ENCODE peak calls at places on chromosomes 13 and 19, in nine cellular contexts. K, U, I, F, B, G, E, L and P are unnamed samples.

GRCh38 chr13:33676700-33677048 is 141.3 kb upstream of the RFC3 start:
- DNase-seq in K (peak), U (peak), I (peak), F (no peak), B (peak), G (peak), E (peak), L (peak), P (no peak)

GRCh38 chr19:6412111-6412999 is 12.3 kb downstream of the KHSRP start:
- DNase-seq in K (peak), U (no peak), I (peak), F (peak), B (peak), G (no peak), E (peak), L (peak), P (peak)

GRCh38 chr19:52945652-52946321 is 16.9 kb downstream of the ZNF816 start:
- DNase-seq in K (no peak), U (no peak), I (no peak), F (no peak), B (peak), G (no peak), E (no peak), L (no peak), P (no peak)

GRCh38 chr19:2680808-2681207 is 21.7 kb downstream of the GNG7 start:
- DNase-seq in K (no peak), U (no peak), I (no peak), F (no peak), B (no peak), G (no peak), E (no peak), L (peak), P (no peak)

GRCh38 chr13:99911069-99911964 is 60.2 kb downstream of the ZIC5 start:
- DNase-seq in K (peak), U (no peak), I (no peak), F (no peak), B (no peak), G (no peak), E (no peak), L (no peak), P (no peak)

GRCh38 chr13:25729201-25729600 is 322.6 kb downstream of the SHISA2 start:
- DNase-seq in K (no peak), U (no peak), I (no peak), F (no peak), B (no peak), G (no peak), E (no peak), L (no peak), P (no peak)

GRCh38 chr13:102273111-102273510 is 128.7 kb downstream of the FGF14 start:
- DNase-seq in K (no peak), U (no peak), I (no peak), F (no peak), B (no peak), G (no peak), E (no peak), L (no peak), P (no peak)

GRCh38 chr13:40503966-40504591 is 162.4 kb downstream of the FOXO1 start:
- DNase-seq in K (peak), U (no peak), I (no peak), F (no peak), B (no peak), G (no peak), E (no peak), L (no peak), P (no peak)

GRCh38 chr13:46035066-46035465 is 17.5 kb downstream of the ZC3H13 start:
- DNase-seq in K (no peak), U (no peak), I (no peak), F (no peak), B (no peak), G (no peak), E (no peak), L (no peak), P (no peak)

GRCh38 chr13:82636119-82636518 is 1246.2 kb downstream of the SLITRK1 start:
- DNase-seq in K (no peak), U (no peak), I (no peak), F (no peak), B (no peak), G (no peak), E (no peak), L (no peak), P (no peak)

GRCh38 chr19:32819415-32820400 is 49.9 kb downstream of the SLC7A9 start:
- DNase-seq in K (no peak), U (no peak), I (no peak), F (no peak), B (peak), G (no peak), E (no peak), L (no peak), P (no peak)

GRCh38 chr19:41366089-41366488 is 2.1 kb upstream of the B9D2 start:
- DNase-seq in K (peak), U (no peak), I (no peak), F (peak), B (no peak), G (no peak), E (no peak), L (no peak), P (no peak)

GRCh38 chr13:73870036-73870741 is 264.0 kb downstream of the KLF12 start:
- DNase-seq in K (no peak), U (no peak), I (no peak), F (no peak), B (no peak), G (no peak), E (no peak), L (no peak), P (no peak)

GRCh38 chr13:110023729-110024645 is 237.6 kb upstream of the IRS2 start:
- DNase-seq in K (no peak), U (no peak), I (no peak), F (no peak), B (peak), G (peak), E (peak), L (no peak), P (peak)

GRCh38 chr19:28393574-28394336 is 819.2 kb downstream of the UQCRFS1 start:
- DNase-seq in K (peak), U (no peak), I (no peak), F (no peak), B (no peak), G (no peak), E (no peak), L (no peak), P (no peak)

GRCh38 chr13:102651392-102651791 is 43.5 kb downstream of the METTL21C start:
- DNase-seq in K (no peak), U (no peak), I (no peak), F (no peak), B (no peak), G (no peak), E (no peak), L (no peak), P (no peak)

GRCh38 chr19:17765069-17765618 is 13.9 kb downstream of the FCHO1 start:
- DNase-seq in K (no peak), U (peak), I (no peak), F (no peak), B (peak), G (peak), E (peak), L (peak), P (no peak)

GRCh38 chr13:75687145-75687763 is 51.1 kb downstream of the LMO7 start:
- DNase-seq in K (peak), U (no peak), I (no peak), F (peak), B (no peak), G (no peak), E (no peak), L (no peak), P (peak)

GRCh38 chr13:50389726-50390125 is 374.5 kb downstream of the KCNRG start:
- DNase-seq in K (no peak), U (no peak), I (no peak), F (no peak), B (no peak), G (no peak), E (no peak), L (no peak), P (peak)

GRCh38 chr19:14039181-14039580 is 7.6 kb downstream of the IL27RA start:
- DNase-seq in K (no peak), U (no peak), I (no peak), F (no peak), B (no peak), G (no peak), E (no peak), L (no peak), P (no peak)

GRCh38 chr19:41192574-41193419 is at the start of gene CYP2S1:
- DNase-seq in K (peak), U (no peak), I (peak), F (peak), B (no peak), G (no peak), E (no peak), L (peak), P (peak)

GRCh38 chr13:27022571-27023311 is 148.9 kb downstream of the USP12 start:
- DNase-seq in K (no peak), U (no peak), I (no peak), F (peak), B (peak), G (no peak), E (no peak), L (no peak), P (no peak)

GRCh38 chr19:11693505-11694499 is 44.9 kb downstream of the ZNF823 start:
- DNase-seq in K (peak), U (no peak), I (no peak), F (peak), B (no peak), G (no peak), E (no peak), L (no peak), P (no peak)

GRCh38 chr13:59531571-59532091 is 632.1 kb downstream of the DIAPH3 start:
- DNase-seq in K (peak), U (peak), I (no peak), F (peak), B (peak), G (peak), E (peak), L (peak), P (peak)

GRCh38 chr13:51584731-51585191 is 499 bp downstream of the WDFY2 start:
- DNase-seq in K (peak), U (peak), I (peak), F (peak), B (peak), G (peak), E (no peak), L (peak), P (peak)

GRCh38 chr19:45195764-45196163 is 17.2 kb downstream of the BLOC1S3 start:
- DNase-seq in K (no peak), U (no peak), I (no peak), F (no peak), B (no peak), G (no peak), E (no peak), L (no peak), P (no peak)

GRCh38 chr19:40416918-40417713 is 3.9 kb upstream of the PRX start:
- DNase-seq in K (no peak), U (no peak), I (no peak), F (peak), B (peak), G (peak), E (peak), L (peak), P (peak)

GRCh38 chr19:44447864-44448674 is at the start of gene ZNF229:
- DNase-seq in K (peak), U (peak), I (peak), F (peak), B (peak), G (peak), E (peak), L (peak), P (peak)

GRCh38 chr13:50124536-50125305 is 109.5 kb downstream of the KCNRG start:
- DNase-seq in K (peak), U (peak), I (peak), F (peak), B (peak), G (peak), E (peak), L (peak), P (peak)

GRCh38 chr19:48833049-48833448 is 3.2 kb downstream of the HSD17B14 start:
- DNase-seq in K (no peak), U (no peak), I (no peak), F (no peak), B (no peak), G (no peak), E (no peak), L (no peak), P (no peak)

GRCh38 chr19:35882074-35882832 is 13.9 kb downstream of the APLP1 start:
- DNase-seq in K (peak), U (peak), I (no peak), F (peak), B (no peak), G (no peak), E (no peak), L (no peak), P (peak)

GRCh38 chr19:31350693-31351211 is 1.5 kb upstream of the TSHZ3 start:
- DNase-seq in K (peak), U (no peak), I (peak), F (peak), B (no peak), G (no peak), E (peak), L (no peak), P (peak)

GRCh38 chr13:40272776-40273139 is 393.7 kb downstream of the FOXO1 start:
- DNase-seq in K (no peak), U (no peak), I (no peak), F (no peak), B (no peak), G (no peak), E (no peak), L (no peak), P (no peak)

GRCh38 chr19:38892841-38893240 is 6.6 kb downstream of the SIRT2 start:
- DNase-seq in K (peak), U (no peak), I (no peak), F (no peak), B (no peak), G (no peak), E (no peak), L (no peak), P (no peak)

GRCh38 chr19:38893341-38893771 is 6.1 kb downstream of the SIRT2 start:
- DNase-seq in K (no peak), U (no peak), I (no peak), F (no peak), B (no peak), G (no peak), E (no peak), L (no peak), P (no peak)

GRCh38 chr19:38898788-38899446 is 501 bp downstream of the SIRT2 start:
- DNase-seq in K (peak), U (peak), I (peak), F (no peak), B (no peak), G (no peak), E (no peak), L (peak), P (no peak)

GRCh38 chr19:38891791-38892190 is 7.6 kb downstream of the SIRT2 start:
- DNase-seq in K (no peak), U (no peak), I (no peak), F (no peak), B (no peak), G (no peak), E (no peak), L (no peak), P (no peak)

DNA sequence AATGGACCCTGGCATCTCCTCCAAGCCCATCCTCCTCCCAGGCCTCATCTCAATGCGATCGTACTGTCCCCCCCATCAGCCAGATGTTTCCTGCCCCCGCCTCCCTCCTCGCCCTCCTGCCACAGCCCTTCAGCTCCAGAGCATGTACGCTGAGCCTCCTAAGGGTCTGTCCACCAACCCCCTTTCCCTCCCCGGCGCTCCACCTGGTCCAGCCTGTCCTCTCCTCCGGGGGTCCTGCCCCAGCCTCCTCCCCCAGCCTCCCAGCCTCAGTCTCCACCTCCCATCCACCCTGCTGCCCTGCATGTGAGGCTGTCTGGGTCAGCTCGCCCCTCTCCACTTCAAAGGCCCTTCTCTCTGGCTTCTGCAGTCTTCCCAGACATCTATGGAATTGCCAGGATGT is 4.5 kb downstream of the SIRT2 start:
- DNase-seq in K (no peak), U (no peak), I (no peak), F (no peak), B (no peak), G (no peak), E (no peak), L (no peak), P (no peak)
- TF ChIP-seq CTCF in K (no peak), U (no peak), I (no peak), F (no peak), B (no peak), G (no peak), E (no peak), L (no peak), P (no peak)

GRCh38 chr13:78136966-78137365 is 218.3 kb upstream of the EDNRB start:
- DNase-seq in K (no peak), U (no peak), I (no peak), F (no peak), B (no peak), G (no peak), E (no peak), L (no peak), P (no peak)

GRCh38 chr13:78137404-78138142 is 218.9 kb upstream of the EDNRB start:
- DNase-seq in K (peak), U (no peak), I (peak), F (peak), B (no peak), G (no peak), E (no peak), L (no peak), P (peak)

GRCh38 chr13:78129850-78130249 is 211.2 kb upstream of the EDNRB start:
- DNase-seq in K (no peak), U (no peak), I (no peak), F (no peak), B (no peak), G (no peak), E (no peak), L (no peak), P (no peak)

GRCh38 chr13:78133511-78133910 is 214.9 kb upstream of the EDNRB start:
- DNase-seq in K (no peak), U (no peak), I (no peak), F (no peak), B (no peak), G (no peak), E (no peak), L (no peak), P (no peak)

DNA sequence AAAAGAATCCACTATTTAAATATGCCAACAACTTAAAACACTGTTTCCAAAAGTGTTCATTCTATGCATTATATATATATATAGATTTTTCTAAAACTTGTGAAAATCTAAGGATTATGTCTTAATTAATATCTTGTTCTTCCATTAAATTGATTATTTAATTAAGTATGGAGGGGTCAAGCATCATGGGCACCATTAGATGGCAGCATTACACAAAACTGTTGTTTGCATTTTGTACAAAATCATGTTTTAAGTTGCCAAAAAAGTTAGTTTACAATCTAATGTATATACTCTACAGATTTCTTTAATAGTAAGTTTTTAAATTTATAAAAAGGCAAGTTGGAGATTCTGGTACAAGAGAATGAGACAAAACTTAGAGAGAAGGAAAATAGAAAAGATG is 213.2 kb upstream of the EDNRB start:
- DNase-seq in K (no peak), U (no peak), I (no peak), F (no peak), B (no peak), G (no peak), E (no peak), L (no peak), P (no peak)
- TF ChIP-seq CTCF in K (peak), U (no peak), I (peak), F (no peak), B (no peak), G (no peak), E (no peak), L (no peak), P (peak)

DNA sequence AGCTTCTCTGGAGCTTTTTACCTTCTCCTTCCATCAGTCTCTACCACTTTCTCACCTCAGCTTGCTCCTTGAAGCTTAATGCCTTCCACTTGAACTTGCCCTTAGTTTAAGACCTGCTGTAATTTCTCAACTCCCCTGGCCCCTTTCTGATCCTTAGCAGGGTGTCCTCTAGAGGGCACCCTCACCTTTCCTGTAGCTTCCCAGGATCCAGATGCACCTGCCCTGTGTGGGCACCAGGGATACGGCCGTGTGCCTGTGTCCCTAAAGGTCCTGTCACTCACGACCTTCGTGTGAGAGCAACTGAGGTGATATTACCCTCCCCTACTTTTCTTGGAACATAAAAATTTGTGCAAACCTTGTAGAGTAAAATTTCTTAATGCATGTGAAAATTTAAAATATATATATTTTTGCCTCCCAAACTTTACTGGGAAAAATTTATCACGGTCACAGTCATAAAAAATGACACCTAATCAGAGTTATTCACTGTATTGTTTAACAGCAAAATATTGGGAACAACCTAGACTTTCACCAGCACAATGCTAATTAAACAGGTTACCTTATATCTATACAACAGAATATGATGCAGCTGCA is 46.4 kb downstream of the PSG3 start:
- DNase-seq in K (peak), U (no peak), I (no peak), F (peak), B (no peak), G (no peak), E (no peak), L (no peak), P (peak)
- TF ChIP-seq CTCF in K (peak), U (no peak), I (no peak), F (peak), B (no peak), G (no peak), E (no peak), L (no peak), P (peak)

DNA sequence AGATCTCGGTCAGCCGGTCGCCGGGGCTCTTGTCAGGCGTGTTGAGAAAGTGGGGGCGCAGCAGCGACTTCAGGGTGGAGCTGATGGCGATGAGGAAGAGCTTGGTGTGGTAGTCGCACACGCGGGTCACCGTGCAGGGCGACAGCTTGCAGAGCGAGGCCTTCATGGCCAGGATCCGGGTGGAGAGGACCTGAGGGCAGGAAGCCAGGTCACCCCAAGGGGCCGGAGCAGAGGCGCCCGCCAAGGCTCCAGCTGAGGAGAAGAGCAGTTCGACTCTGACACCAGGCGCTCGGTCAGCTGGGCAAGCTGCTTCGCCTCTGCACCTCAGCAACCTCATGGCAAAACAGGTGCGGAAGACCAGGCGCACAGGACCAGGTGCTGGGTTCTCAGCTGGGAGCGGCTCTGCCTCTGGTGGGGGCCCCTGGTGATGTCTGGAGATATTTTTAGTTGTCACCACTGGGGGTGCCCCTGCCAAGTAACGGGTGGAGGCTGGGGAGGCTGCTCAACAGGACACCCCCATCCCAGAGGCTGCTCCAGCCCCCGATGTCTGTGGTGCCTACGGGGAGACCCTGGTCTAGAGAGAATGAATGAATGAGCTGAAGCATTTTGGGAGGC is 15.9 kb downstream of the CFD start:
- DNase-seq in K (no peak), U (no peak), I (no peak), F (no peak), B (no peak), G (no peak), E (no peak), L (no peak), P (no peak)
- TF ChIP-seq CTCF in K (no peak), U (no peak), I (no peak), F (no peak), B (no peak), G (no peak), E (no peak), L (no peak), P (no peak)